ENCODE peak calls at places on chromosomes 7 and 10, in ten cellular contexts. L, R, X, C, G, F, B, H, J and V are unnamed samples.

GRCh38 chr7:18087687-18088078 is 60.0 kb upstream of the PRPS1L1 start:
- DNase-seq in R (no peak), B (no peak), X (no peak), L (no peak), H (no peak), J (peak; percentile 15), G (no peak), C (no peak), F (no peak), V (no peak)

GRCh38 chr10:52343439-52343838 is 29.4 kb downstream of the DKK1 start:
- DNase-seq in B (no peak), L (no peak), G (no peak), J (no peak), C (no peak), H (no peak), F (no peak), X (no peak), R (no peak), V (no peak)

GRCh38 chr7:116998567-116998966 is 45.3 kb downstream of the ST7 start:
- DNase-seq in L (no peak), X (no peak), R (no peak), H (no peak), G (no peak), C (no peak), J (no peak), B (no peak), F (no peak), V (no peak)

GRCh38 chr10:132939957-132940790 is 2.2 kb downstream of the CFAP46 start:
- DNase-seq in H (no peak), L (no peak), R (no peak), X (peak; percentile 35), C (no peak), J (peak; percentile 73), F (no peak), B (peak; percentile 87), G (peak; percentile 43), V (no peak)

GRCh38 chr10:46307281-46308112 is 20.7 kb downstream of the ANTXRL start:
- DNase-seq in C (no peak), L (no peak), J (no peak), F (no peak), B (peak; percentile 67), G (no peak), H (peak; percentile 53), R (peak; percentile 38), X (peak; percentile 3), V (no peak)

GRCh38 chr10:34254596-34254995 is 560.5 kb downstream of the PARD3 start:
- DNase-seq in B (no peak), L (peak; percentile 92), H (no peak), J (no peak), C (peak; percentile 29), G (no peak), F (peak; percentile 12), R (no peak), X (peak; percentile 21), V (no peak)

GRCh38 chr7:96218844-96219243 is 103.1 kb downstream of the SLC25A13 start:
- DNase-seq in C (no peak), X (no peak), R (no peak), L (no peak), H (no peak), G (no peak), J (no peak), B (no peak), F (no peak), V (no peak)

GRCh38 chr10:62724465-62724864 is 80.1 kb upstream of the ADO start:
- DNase-seq in G (no peak), R (no peak), L (no peak), X (no peak), C (peak; percentile 10), H (no peak), J (peak; percentile 9), B (no peak), F (no peak), V (no peak)

GRCh38 chr10:27819781-27820531 is 74.3 kb upstream of the MKX start:
- DNase-seq in B (no peak), G (no peak), L (peak; percentile 14), C (no peak), R (no peak), F (no peak), J (peak; percentile 18), H (peak; percentile 64), X (no peak), V (no peak)

GRCh38 chr10:120131183-120131582 is 238.7 kb downstream of the SEC23IP start:
- DNase-seq in R (no peak), C (no peak), G (no peak), L (no peak), X (no peak), F (no peak), B (no peak), H (no peak), J (no peak), V (no peak)

GRCh38 chr10:29896053-29896452 is 163.3 kb downstream of the JCAD start:
- DNase-seq in J (no peak), B (no peak), F (no peak), H (no peak), G (no peak), X (no peak), C (no peak), R (no peak), L (no peak), V (no peak)

GRCh38 chr7:157445956-157446295 is 109.1 kb downstream of the DNAJB6 start:
- DNase-seq in J (no peak), L (no peak), R (peak; percentile 33), H (no peak), G (no peak), C (no peak), F (no peak), X (no peak), B (peak; percentile 57), V (peak; percentile 41)

GRCh38 chr10:92822964-92823363 is 25.4 kb upstream of the EXOC6 start:
- DNase-seq in X (no peak), R (no peak), L (no peak), J (no peak), F (no peak), G (no peak), C (peak; percentile 41), B (no peak), H (no peak), V (no peak)

GRCh38 chr10:91034042-91034441 is 113.2 kb upstream of the ANKRD1 start:
- DNase-seq in G (no peak), H (no peak), B (no peak), L (no peak), C (no peak), J (no peak), X (no peak), F (no peak), R (no peak), V (no peak)

DNA sequence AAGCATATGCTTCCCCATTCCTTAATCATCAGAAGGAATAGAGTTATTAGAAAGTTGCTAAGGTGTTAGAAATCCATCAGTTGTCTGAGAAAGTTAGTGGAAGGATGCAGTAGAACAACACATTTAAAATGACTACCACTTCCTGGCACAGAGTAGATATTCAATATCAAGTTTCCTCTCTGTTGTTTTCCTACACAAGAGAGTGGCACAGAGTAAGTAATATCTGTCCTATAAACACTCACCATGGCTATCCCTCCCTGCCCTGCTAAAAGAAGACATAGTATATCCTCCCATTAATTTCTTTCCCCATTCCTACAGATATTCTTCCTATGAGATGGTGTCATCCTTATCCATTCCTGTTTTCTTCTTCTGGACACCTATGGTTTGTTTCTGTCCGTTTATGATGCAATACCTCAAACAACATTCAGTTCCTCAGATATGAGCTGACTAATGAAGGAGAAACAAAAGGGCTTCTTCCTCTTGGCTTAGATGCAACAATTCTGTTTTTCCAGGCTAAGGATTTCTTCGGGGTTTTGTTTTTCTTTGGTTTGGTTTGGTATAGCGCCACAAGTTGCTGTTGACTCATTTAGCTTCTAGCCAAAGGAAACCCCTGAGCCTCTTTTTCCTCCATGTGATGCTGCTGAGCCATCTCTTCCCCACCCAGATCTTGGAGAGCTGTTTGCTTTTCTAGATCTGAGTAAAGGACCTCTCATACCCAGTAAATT is 32.9 kb upstream of the BPGM start:
- DNase-seq in C (no peak), G (no peak), R (no peak), J (no peak), F (no peak), L (no peak), B (no peak), X (no peak), H (no peak), V (no peak)
- TF ChIP-seq POLR2AphosphoS5 in C (no peak), G (no peak), R (no peak), J (no peak), F (no peak), L (no peak), B (no peak), X (no peak), H (no peak), V (no peak)

GRCh38 chr7:98840604-98841508 is 29.0 kb downstream of the TMEM130 start:
- DNase-seq in G (peak; percentile 28), X (no peak), C (no peak), H (no peak), F (no peak), R (no peak), L (no peak), B (no peak), J (no peak), V (no peak)
- H3K4me1 ChIP-seq in G (no peaks in the 10 kb centered on the region), X (no peaks in the 10 kb centered on the region), C (peaks cover 12% of the 10 kb centered on the region), H (no peaks in the 10 kb centered on the region), F (no peaks in the 10 kb centered on the region), R (no peaks in the 10 kb centered on the region), L (no peaks in the 10 kb centered on the region), B (no peaks in the 10 kb centered on the region), J (no peaks in the 10 kb centered on the region), V (no peaks in the 10 kb centered on the region)

GRCh38 chr10:43591303-43591904 is 14.8 kb upstream of the ZNF485 start:
- DNase-seq in F (no peak), R (no peak), L (no peak), B (no peak), X (no peak), C (no peak), H (no peak), G (no peak), J (no peak), V (no peak)
- H3K9me3 ChIP-seq in F (peaks cover 5% of the 10 kb centered on the region), R (no peaks in the 10 kb centered on the region), L (peaks cover 14% of the 10 kb centered on the region), B (peaks cover 19% of the 10 kb centered on the region), X (no peaks in the 10 kb centered on the region), C (no peaks in the 10 kb centered on the region), H (no peaks in the 10 kb centered on the region), G (no peaks in the 10 kb centered on the region), J (no peaks in the 10 kb centered on the region), V (no peaks in the 10 kb centered on the region)

GRCh38 chr10:110508806-110509544 is 11.3 kb downstream of the DUSP5 start:
- DNase-seq in B (no peak), H (peak; percentile 67), G (no peak), X (no peak), J (no peak), C (no peak), R (no peak), F (no peak), L (no peak), V (peak; percentile 29)

GRCh38 chr10:110510730-110511129 is 13.0 kb downstream of the DUSP5 start:
- DNase-seq in B (no peak), X (no peak), C (no peak), L (no peak), R (no peak), F (no peak), H (no peak), G (no peak), J (no peak), V (no peak)

GRCh38 chr10:110508389-110508788 is 10.7 kb downstream of the DUSP5 start:
- DNase-seq in J (no peak), G (no peak), X (no peak), B (no peak), R (no peak), C (no peak), F (no peak), L (no peak), H (peak; percentile 47), V (no peak)

GRCh38 chr10:110510086-110510485 is 12.4 kb downstream of the DUSP5 start:
- DNase-seq in G (no peak), J (peak; percentile 30), L (no peak), C (no peak), F (no peak), X (no peak), R (no peak), H (no peak), B (no peak), V (no peak)

GRCh38 chr10:110509560-110509959 is 11.9 kb downstream of the DUSP5 start:
- DNase-seq in G (no peak), C (no peak), R (no peak), L (no peak), H (no peak), B (no peak), X (no peak), F (no peak), J (no peak), V (peak; percentile 4)
- TF ChIP-seq POLR2AphosphoS5 in G (no peak), C (peak; percentile 51), R (no peak), L (no peak), H (no peak), B (no peak), X (no peak), F (peak; percentile 69), J (no peak), V (no peak)